ENCODE peak calls at places on chromosomes 11 and 22, in five cellular contexts. E is endothelial cell of umbilical vein; I is CD8-positive, alpha-beta memory T cell; S is GM12865; T is small intestine. R is an unnamed sample.
A peak's percentile ranks its signal among the peaks of the same experiment; 100 is the strongest.

GRCh38 chr11:39220501-39221230 is 2238.8 kb downstream of the LRRC4C start:
- DNase-seq in T (no peak), S (no peak), I (no peak), E (no peak), R (no peak)

GRCh38 chr22:45544588-45545170 is 42.0 kb downstream of the FBLN1 start:
- DNase-seq in I (no peak), T (no peak), S (no peak), E (no peak), R (no peak)

GRCh38 chr11:31818874-31819331 is 7.8 kb upstream of the PAX6 start:
- DNase-seq in E (no peak), T (no peak), S (no peak), I (no peak), R (no peak)

GRCh38 chr11:69000391-69000790 is 12.7 kb downstream of the MRGPRF start:
- DNase-seq in S (no peak), T (no peak), E (no peak), I (no peak), R (no peak)

GRCh38 chr22:25735657-25736056 is 6.3 kb upstream of the MYO18B start:
- DNase-seq in S (no peak), I (no peak), T (no peak), E (no peak), R (no peak)

GRCh38 chr11:50192743-50193142 is 160.1 kb downstream of the OR4C45 start:
- DNase-seq in E (no peak), S (no peak), T (no peak), I (no peak), R (no peak)

GRCh38 chr11:94150056-94150455 is 21.4 kb downstream of the PANX1 start:
- DNase-seq in T (no peak), I (no peak), S (no peak), E (no peak), R (no peak)

GRCh38 chr11:94184861-94185260 is 56.2 kb downstream of the PANX1 start:
- DNase-seq in T (no peak), I (no peak), E (no peak), S (no peak), R (no peak)

GRCh38 chr22:32830473-32830872 is 29.0 kb downstream of the TIMP3 start:
- DNase-seq in E (peak; percentile 58), I (no peak), S (no peak), T (no peak), R (no peak)

GRCh38 chr11:127003260-127003981 is 2.9 kb upstream of the KIRREL3 start:
- DNase-seq in S (peak; percentile 19), I (no peak), E (no peak), T (no peak), R (no peak)

GRCh38 chr11:67354314-67355022 is 1.1 kb upstream of the POLD4 start:
- DNase-seq in T (peak; percentile 99), E (peak; percentile 93), I (no peak), S (no peak), R (peak; percentile 93)

GRCh38 chr11:32418836-32419235 is 16.5 kb downstream of the WT1 start:
- DNase-seq in I (no peak), T (no peak), S (no peak), E (no peak), R (no peak)

GRCh38 chr11:132078677-132079076 is 708.3 kb downstream of the NTM start:
- DNase-seq in S (no peak), E (no peak), T (no peak), I (no peak), R (no peak)

GRCh38 chr11:45048870-45049825 is 97.3 kb upstream of the PRDM11 start:
- DNase-seq in T (no peak), I (no peak), E (no peak), S (no peak), R (no peak)

GRCh38 chr11:106286881-106287504 is 209.5 kb downstream of the AASDHPPT start:
- DNase-seq in I (no peak), S (no peak), E (no peak), T (no peak), R (no peak)

GRCh38 chr11:69173326-69173725 is 17.6 kb downstream of the SMIM38 start:
- DNase-seq in E (no peak), T (no peak), S (no peak), I (no peak), R (no peak)

GRCh38 chr22:24146791-24147353 is 34.4 kb upstream of the SUSD2 start:
- DNase-seq in S (no peak), E (peak; percentile 72), I (no peak), T (no peak), R (no peak)

GRCh38 chr11:134879931-134880330 is 467.9 kb upstream of the B3GAT1 start:
- DNase-seq in S (no peak), T (no peak), I (no peak), E (no peak), R (no peak)

GRCh38 chr11:122253541-122254317 is 137.7 kb upstream of the BLID start:
- DNase-seq in I (no peak), T (no peak), S (no peak), E (no peak), R (no peak)

GRCh38 chr11:36356201-36356600 is 60.1 kb downstream of the PRR5L start:
- DNase-seq in E (no peak), S (peak; percentile 70), I (no peak), T (no peak), R (no peak)

GRCh38 chr22:47167056-47167455 is 404.6 kb downstream of the TBC1D22A start:
- DNase-seq in S (no peak), T (no peak), E (no peak), I (no peak), R (no peak)

GRCh38 chr11:76237914-76238313 is 31.6 kb upstream of the WNT11 start:
- DNase-seq in T (peak; percentile 36), I (no peak), S (peak; percentile 18), E (peak; percentile 8), R (no peak)

GRCh38 chr11:130544266-130544665 is 95.8 kb downstream of the ADAMTS15 start:
- DNase-seq in I (no peak), S (no peak), T (no peak), E (no peak), R (no peak)

GRCh38 chr22:29202231-29203192 is 3.2 kb upstream of the EMID1 start:
- DNase-seq in S (peak; percentile 98), I (peak; percentile 36), T (peak; percentile 32), E (peak; percentile 26), R (no peak)

DNA sequence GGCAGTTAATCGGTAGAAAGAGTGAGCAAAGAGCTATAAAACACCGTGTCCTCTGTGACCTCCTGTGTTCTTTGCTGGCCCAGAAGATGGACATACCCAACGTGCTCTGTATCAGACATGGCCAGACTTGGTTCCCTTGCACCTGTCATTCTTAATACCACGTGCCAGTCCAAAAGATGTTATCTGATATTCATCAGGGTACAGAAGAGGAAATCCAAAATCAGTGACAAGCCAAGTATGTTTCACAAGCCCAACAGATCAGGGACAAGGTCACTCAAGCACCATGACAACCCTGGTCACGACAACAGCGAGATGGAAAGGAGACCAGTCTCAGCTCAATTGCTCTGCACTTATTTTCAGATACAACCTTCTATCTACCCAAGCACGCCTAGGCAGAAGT is 3.4 kb downstream of the LRP4 start:
- DNase-seq in S (no peak), T (no peak), I (no peak), E (no peak), R (no peak)
- H3K4me3 ChIP-seq in S (no peak overlapping the region), T (no peak overlapping the region), I (no peak overlapping the region), E (no peak overlapping the region), R (no peak overlapping the region)

DNA sequence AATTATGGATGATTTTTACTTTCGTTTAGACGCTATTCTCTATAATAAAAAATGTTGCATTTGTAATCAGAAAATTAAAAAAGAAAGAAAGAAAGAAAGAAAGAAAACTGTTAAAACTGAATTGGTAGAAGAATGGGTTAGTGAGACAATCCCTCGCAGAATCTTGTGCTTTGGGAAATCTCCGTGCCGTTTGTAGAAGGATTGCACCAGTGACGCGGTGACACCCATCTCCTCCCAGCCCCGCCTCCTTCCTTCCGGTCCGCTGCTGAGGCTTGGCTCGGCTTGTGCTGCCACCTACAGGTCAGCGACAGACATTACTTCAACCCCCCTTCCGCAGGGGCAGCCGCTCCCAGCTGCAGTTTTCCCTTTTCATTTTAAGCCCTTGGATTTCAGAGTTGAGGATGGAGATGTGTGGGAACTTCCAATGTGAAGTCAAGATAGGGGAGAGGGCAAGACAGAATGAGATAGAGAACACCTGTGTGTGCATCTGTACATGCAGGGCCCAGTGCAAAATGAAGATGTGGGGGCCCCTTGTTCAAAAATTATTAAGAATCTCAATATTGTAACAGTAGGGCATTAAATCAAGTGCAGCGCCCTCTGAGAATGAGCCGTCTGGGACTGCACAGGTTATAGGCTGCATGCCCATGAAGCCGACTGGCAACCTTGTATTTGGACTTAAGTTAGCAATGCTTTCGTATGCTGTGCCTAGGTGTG is 41.1 kb downstream of the TST start:
- DNase-seq in E (peak; percentile 75), S (peak; percentile 91), T (peak; percentile 90), I (peak; percentile 87), R (no peak)
- H3K4me3 ChIP-seq in E (peak overlapping the region; percentile 3), S (peak overlapping the region; percentile 70), T (peak overlapping the region; percentile 34), I (peak overlapping the region; percentile 76), R (peak overlapping the region; percentile 21)

GRCh38 chr11:64850979-64851567 is 6.6 kb upstream of the CDC42BPG start:
- DNase-seq in S (peak; percentile 96), E (no peak), I (peak; percentile 65), T (no peak), R (no peak)

GRCh38 chr11:64852804-64853520 is 8.5 kb upstream of the CDC42BPG start:
- DNase-seq in S (peak; percentile 66), I (peak; percentile 49), E (no peak), T (no peak), R (no peak)

GRCh38 chr11:64849600-64850356 is 5.3 kb upstream of the CDC42BPG start:
- DNase-seq in I (no peak), T (no peak), E (no peak), S (no peak), R (no peak)

GRCh38 chr11:64853709-64854108 is 9.3 kb upstream of the CDC42BPG start:
- DNase-seq in E (no peak), I (no peak), T (peak; percentile 17), S (peak; percentile 33), R (no peak)

GRCh38 chr11:64851831-64852337 is 7.4 kb upstream of the CDC42BPG start:
- DNase-seq in T (peak; percentile 26), I (no peak), S (peak; percentile 76), E (no peak), R (no peak)
- H3K4me3 ChIP-seq in T (no peak overlapping the region), I (peak overlapping the region; percentile 34), S (peak overlapping the region; percentile 5), E (no peak overlapping the region), R (no peak overlapping the region)

DNA sequence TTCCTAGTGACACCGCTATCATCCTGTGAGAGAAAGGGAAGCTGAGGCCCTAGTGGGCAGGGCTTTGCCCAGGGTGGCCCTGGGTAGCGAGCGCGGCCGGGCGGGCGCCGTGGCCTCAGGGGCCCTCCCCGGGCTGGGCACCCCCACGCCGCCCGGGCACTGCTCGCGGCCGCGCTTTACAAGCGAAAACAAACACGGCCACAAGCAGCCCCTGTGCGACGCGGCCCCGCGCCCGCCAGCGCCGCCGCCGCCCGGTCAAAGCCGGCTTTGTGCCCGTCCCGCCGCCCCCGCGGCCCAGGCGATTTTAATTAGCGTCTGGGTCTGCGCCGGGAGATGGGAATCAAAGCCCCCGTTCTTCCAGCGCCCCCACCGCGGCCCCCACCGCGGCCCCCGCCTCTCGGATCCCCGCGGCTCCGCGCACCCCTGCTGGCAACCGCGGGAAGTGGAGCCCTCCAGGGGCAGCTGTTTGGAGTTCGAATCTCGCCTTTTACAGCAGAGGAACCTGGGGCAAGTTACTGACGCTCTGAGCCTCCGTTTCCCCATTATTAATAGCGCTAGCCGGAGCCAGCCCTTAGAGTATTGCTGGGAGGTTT is 47.9 kb downstream of the CHRDL2 start:
- DNase-seq in I (no peak), S (no peak), T (no peak), E (peak; percentile 41), R (peak; percentile 33)
- H3K4me3 ChIP-seq in I (no peak overlapping the region), S (no peak overlapping the region), T (peak overlapping the region; percentile 38), E (peak overlapping the region; percentile 29), R (peak overlapping the region; percentile 6)

R was measured in RWPE2.